ENCODE peak calls at places on chromosomes 5 and 9, in seven cellular contexts. D is tibial nerve, A is mammary epithelial cell, I is left lung, O is heart left ventricle, U is foreskin fibroblast, H is fibroblast of villous mesenchyme. T is an unnamed sample.

GRCh38 chr5:7419846-7420245 is 23.9 kb downstream of the ADCY2 start:
- DNase-seq in D (no peak), A (no peak), I (no peak), O (no peak), U (no peak), H (no peak), T (no peak)

GRCh38 chr9:72048850-72049249 is 11.6 kb downstream of the C9orf57 start:
- DNase-seq in D (no peak), A (no peak), I (no peak), O (no peak), U (no peak), H (peak; percentile 7), T (no peak)

GRCh38 chr5:142109356-142110045 is 922 bp downstream of the NDFIP1 start:
- DNase-seq in D (no peak), A (no peak), I (no peak), O (no peak), U (no peak), H (peak; percentile 51), T (no peak)

GRCh38 chr5:130289132-130290088 is 385.1 kb downstream of the CHSY3 start:
- DNase-seq in D (no peak), A (peak; percentile 86), I (no peak), O (no peak), U (no peak), H (peak; percentile 5), T (no peak)

GRCh38 chr5:76144892-76145291 is 61.7 kb downstream of the SV2C start:
- DNase-seq in D (no peak), A (no peak), I (no peak), O (no peak), U (no peak), H (no peak), T (no peak)

GRCh38 chr5:72661405-72661804 is 154.2 kb upstream of the ZNF366 start:
- DNase-seq in D (no peak), A (no peak), I (no peak), O (no peak), U (peak; percentile 36), H (no peak), T (no peak)

GRCh38 chr5:113510836-113511451 is 2.5 kb upstream of the YTHDC2 start:
- DNase-seq in D (no peak), A (peak; percentile 59), I (no peak), O (no peak), U (no peak), H (peak; percentile 66), T (no peak)

GRCh38 chr5:159936686-159937329 is 20.5 kb downstream of the ADRA1B start:
- DNase-seq in D (no peak), A (peak; percentile 91), I (no peak), O (no peak), U (no peak), H (no peak), T (no peak)

GRCh38 chr9:82080265-82080664 is 91.7 kb downstream of the SPATA31D1 start:
- DNase-seq in D (no peak), A (no peak), I (no peak), O (no peak), U (no peak), H (no peak), T (no peak)

GRCh38 chr9:91924090-91924489 is 25.9 kb downstream of the ROR2 start:
- DNase-seq in D (no peak), A (no peak), I (no peak), O (no peak), U (no peak), H (no peak), T (no peak)

GRCh38 chr9:4661165-4662095 is 664 bp upstream of the PLPP6 start:
- DNase-seq in D (no peak), A (peak; percentile 20), I (no peak), O (no peak), U (no peak), H (no peak), T (no peak)

GRCh38 chr5:112656456-112656855 is 81.2 kb upstream of the APC start:
- DNase-seq in D (no peak), A (no peak), I (no peak), O (no peak), U (no peak), H (no peak), T (no peak)

GRCh38 chr5:179974946-179975712 is 67.4 kb upstream of the TBC1D9B start:
- DNase-seq in D (no peak), A (no peak), I (no peak), O (no peak), U (peak; percentile 7), H (peak; percentile 25), T (no peak)

GRCh38 chr9:100443781-100444768 is 17.1 kb downstream of the MSANTD3 start:
- DNase-seq in D (no peak), A (no peak), I (no peak), O (no peak), U (no peak), H (peak; percentile 89), T (no peak)

GRCh38 chr5:173670130-173670591 is 53.7 kb upstream of the BOD1 start:
- DNase-seq in D (no peak), A (no peak), I (no peak), O (no peak), U (peak; percentile 6), H (peak; percentile 32), T (no peak)

GRCh38 chr5:137752873-137753226 is 1.3 kb downstream of the HNRNPA0 start:
- DNase-seq in D (no peak), A (peak; percentile 11), I (no peak), O (peak; percentile 25), U (no peak), H (peak; percentile 26), T (no peak)

GRCh38 chr5:65938256-65938655 is 11.9 kb downstream of the ERBIN start:
- DNase-seq in D (no peak), A (no peak), I (no peak), O (no peak), U (no peak), H (no peak), T (no peak)

GRCh38 chr9:123450096-123450495 is 94.1 kb downstream of the CRB2 start:
- DNase-seq in D (no peak), A (no peak), I (no peak), O (no peak), U (no peak), H (no peak), T (no peak)

GRCh38 chr9:1049641-1050040 is 516 bp upstream of the DMRT2 start:
- DNase-seq in D (no peak), A (no peak), I (peak; percentile 34), O (no peak), U (no peak), H (no peak), T (no peak)

GRCh38 chr9:126500600-126501382 is 112.9 kb upstream of the LMX1B start:
- DNase-seq in D (peak; percentile 46), A (peak; percentile 62), I (peak; percentile 94), O (peak; percentile 77), U (peak; percentile 46), H (peak; percentile 68), T (peak; percentile 62)

GRCh38 chr5:151617841-151618710 is 26.9 kb upstream of the FAT2 start:
- DNase-seq in D (no peak), A (peak; percentile 83), I (no peak), O (no peak), U (no peak), H (no peak), T (no peak)
- TF ChIP-seq CTCF in D (no peak), A (no peak), I (no peak), O (no peak), U (no peak), H (no peak), T (no peak)

GRCh38 chr9:37800631-37801286 is at the start of gene DCAF10:
- DNase-seq in D (peak; percentile 51), A (peak; percentile 88), I (peak; percentile 96), O (peak; percentile 90), U (peak; percentile 84), H (peak; percentile 85), T (peak; percentile 92)
- TF ChIP-seq CTCF in D (peak; percentile 32), A (no peak), I (no peak), O (no peak), U (no peak), H (peak; percentile 13), T (no peak)

GRCh38 chr9:23036416-23036815 is 589.8 kb downstream of the DMRTA1 start:
- DNase-seq in D (no peak), A (no peak), I (no peak), O (no peak), U (no peak), H (no peak), T (no peak)

GRCh38 chr9:23039402-23039801 is 592.8 kb downstream of the DMRTA1 start:
- DNase-seq in D (no peak), A (no peak), I (no peak), O (no peak), U (no peak), H (no peak), T (no peak)

GRCh38 chr9:23044549-23044948 is 597.9 kb downstream of the DMRTA1 start:
- DNase-seq in D (no peak), A (peak; percentile 8), I (no peak), O (no peak), U (no peak), H (no peak), T (no peak)

GRCh38 chr9:23041466-23041865 is 594.8 kb downstream of the DMRTA1 start:
- DNase-seq in D (no peak), A (no peak), I (no peak), O (no peak), U (no peak), H (no peak), T (no peak)
- TF ChIP-seq CTCF in D (no peak), A (no peak), I (no peak), O (no peak), U (no peak), H (no peak), T (no peak)

GRCh38 chr9:137988701-137989100 is 111.1 kb downstream of the CACNA1B start:
- DNase-seq in D (no peak), A (no peak), I (no peak), O (no peak), U (no peak), H (no peak), T (no peak)

GRCh38 chr9:137988051-137988450 is 110.5 kb downstream of the CACNA1B start:
- DNase-seq in D (no peak), A (no peak), I (no peak), O (no peak), U (no peak), H (no peak), T (no peak)

GRCh38 chr9:137987244-137988030 is 109.9 kb downstream of the CACNA1B start:
- DNase-seq in D (no peak), A (no peak), I (no peak), O (no peak), U (no peak), H (no peak), T (no peak)

GRCh38 chr9:137989156-137989555 is 111.6 kb downstream of the CACNA1B start:
- DNase-seq in D (no peak), A (no peak), I (no peak), O (no peak), U (no peak), H (no peak), T (no peak)

DNA sequence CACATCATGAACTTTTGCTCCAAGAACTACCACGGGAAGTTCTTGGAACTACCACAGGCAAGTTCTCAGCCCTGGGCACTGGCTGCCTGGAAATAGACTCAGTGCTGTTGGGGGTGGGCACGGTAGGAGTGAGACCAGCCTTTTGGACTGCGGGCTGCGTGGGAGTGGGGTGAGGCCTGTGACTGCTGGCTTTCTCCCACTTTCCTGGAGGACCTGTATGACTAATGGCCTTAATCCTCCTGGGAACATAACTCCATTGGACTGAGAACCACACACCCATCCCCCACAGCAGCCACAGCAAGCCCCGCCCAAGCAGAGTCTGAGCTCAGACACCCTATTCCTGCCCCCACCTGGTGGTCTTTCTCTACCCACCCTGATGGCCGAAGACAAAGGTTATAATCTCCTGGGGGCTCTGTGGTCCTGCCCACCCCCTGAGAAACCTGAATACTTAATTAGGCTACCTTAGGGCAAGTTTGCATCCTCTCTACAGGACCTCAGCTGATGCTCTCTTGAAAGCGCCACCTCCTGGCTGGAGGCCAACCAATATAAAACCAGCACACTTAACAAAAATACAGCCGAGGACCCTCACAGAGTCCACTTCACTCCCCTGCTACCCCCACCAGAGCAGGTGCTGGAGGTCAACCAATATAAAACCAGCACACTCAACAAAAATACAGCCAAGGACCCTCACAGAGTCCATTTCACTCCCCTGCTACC is 112.6 kb downstream of the CACNA1B start:
- DNase-seq in D (no peak), A (peak; percentile 11), I (no peak), O (peak; percentile 9), U (no peak), H (no peak), T (no peak)
- TF ChIP-seq CTCF in D (no peak), A (no peak), I (no peak), O (no peak), U (no peak), H (no peak), T (no peak)

T was measured in natural killer cell.